ENCODE peak calls at places on chromosomes 4 and X, in seven cellular contexts. I, L, H, S, D, P and M are unnamed samples.

GRCh38 chr4:101458914-101459313 is 111.6 kb upstream of the PPP3CA start:
- DNase-seq in I (no peak), L (no peak), H (no peak), S (no peak), D (no peak), P (peak; percentile 49), M (no peak)

GRCh38 chrX:71181558-71181909 is 36.9 kb downstream of the NLGN3 start:
- DNase-seq in I (peak; percentile 40), L (no peak), H (peak; percentile 22), S (no peak), D (no peak), P (no peak), M (no peak)

GRCh38 chr4:177484613-177485021 is 42.4 kb upstream of the AGA start:
- DNase-seq in I (no peak), L (no peak), H (no peak), S (no peak), D (peak; percentile 40), P (peak; percentile 85), M (no peak)

GRCh38 chrX:69469975-69470374 is 34.2 kb upstream of the NALF2 start:
- DNase-seq in I (no peak), L (no peak), H (no peak), S (no peak), D (no peak), P (no peak), M (no peak)

GRCh38 chrX:75623535-75623934 is 100.7 kb upstream of the ZDHHC15 start:
- DNase-seq in I (no peak), L (peak; percentile 0), H (no peak), S (no peak), D (no peak), P (no peak), M (no peak)

GRCh38 chrX:1223253-1223621 is 10.8 kb upstream of the CRLF2 start:
- DNase-seq in I (no peak), L (no peak), H (no peak), S (no peak), D (no peak), P (no peak), M (no peak)

GRCh38 chr4:86536166-86536565 is 57.9 kb upstream of the PTPN13 start:
- DNase-seq in I (no peak), L (no peak), H (no peak), S (no peak), D (no peak), P (no peak), M (no peak)

GRCh38 chr4:173252024-173252935 is 81.9 kb downstream of the HMGB2 start:
- DNase-seq in I (no peak), L (peak; percentile 95), H (peak; percentile 42), S (peak; percentile 25), D (peak; percentile 100), P (peak; percentile 97), M (no peak)

GRCh38 chr4:40924096-40924792 is 174.5 kb downstream of the NSUN7 start:
- DNase-seq in I (peak; percentile 86), L (peak; percentile 73), H (peak; percentile 38), S (peak; percentile 65), D (peak; percentile 57), P (peak; percentile 64), M (peak; percentile 86)

GRCh38 chr4:163595590-163595989 is 101.1 kb downstream of the TMA16 start:
- DNase-seq in I (no peak), L (no peak), H (no peak), S (no peak), D (no peak), P (no peak), M (no peak)

GRCh38 chrX:1453951-1454785 is 1.5 kb upstream of the ASMTL start:
- DNase-seq in I (peak; percentile 96), L (peak; percentile 85), H (peak; percentile 90), S (no peak), D (peak; percentile 62), P (peak; percentile 85), M (peak; percentile 94)

GRCh38 chr4:53854991-53855885 is 209.2 kb downstream of the CHIC2 start:
- DNase-seq in I (no peak), L (peak; percentile 63), H (no peak), S (no peak), D (no peak), P (peak; percentile 36), M (no peak)

GRCh38 chr4:25234390-25235367 is 846 bp downstream of the PI4K2B start:
- DNase-seq in I (peak; percentile 29), L (peak; percentile 94), H (peak; percentile 52), S (peak; percentile 46), D (peak; percentile 63), P (peak; percentile 86), M (peak; percentile 80)

GRCh38 chr4:8376361-8377102 is 64.0 kb downstream of the ACOX3 start:
- DNase-seq in I (no peak), L (no peak), H (no peak), S (no peak), D (peak; percentile 25), P (no peak), M (peak; percentile 45)

GRCh38 chrX:40719218-40719617 is 16.1 kb downstream of the MED14 start:
- DNase-seq in I (no peak), L (no peak), H (no peak), S (no peak), D (no peak), P (peak; percentile 8), M (no peak)

GRCh38 chr4:7585768-7586167 is 151.0 kb upstream of the PSAPL1 start:
- DNase-seq in I (no peak), L (no peak), H (no peak), S (no peak), D (no peak), P (no peak), M (no peak)

GRCh38 chrX:3435057-3435456 is 88.6 kb upstream of the MXRA5 start:
- DNase-seq in I (no peak), L (no peak), H (no peak), S (no peak), D (no peak), P (no peak), M (no peak)

GRCh38 chrX:33336783-33337182 is 125.4 kb upstream of the DMD start:
- DNase-seq in I (no peak), L (peak; percentile 58), H (no peak), S (peak; percentile 37), D (peak; percentile 11), P (peak; percentile 27), M (no peak)

GRCh38 chrX:153184787-153185186 is 5.7 kb downstream of the MAGEA1 start:
- DNase-seq in I (no peak), L (no peak), H (no peak), S (no peak), D (no peak), P (no peak), M (no peak)

GRCh38 chr4:16196482-16197393 is 29.5 kb downstream of the TAPT1 start:
- DNase-seq in I (no peak), L (peak; percentile 29), H (no peak), S (peak; percentile 39), D (peak; percentile 63), P (peak; percentile 78), M (no peak)

GRCh38 chr4:30720021-30720655 is at the start of gene PCDH7:
- DNase-seq in I (no peak), L (no peak), H (peak; percentile 46), S (peak; percentile 36), D (peak; percentile 28), P (peak; percentile 49), M (no peak)

GRCh38 chr4:141391293-141391692 is 170.6 kb downstream of the ZNF330 start:
- DNase-seq in I (no peak), L (no peak), H (no peak), S (no peak), D (no peak), P (no peak), M (no peak)

GRCh38 chrX:43860646-43861370 is 21.4 kb downstream of the MAOB start:
- DNase-seq in I (no peak), L (no peak), H (no peak), S (peak; percentile 61), D (peak; percentile 70), P (peak; percentile 73), M (no peak)

GRCh38 chr4:141124224-141124623 is 9.0 kb downstream of the RNF150 start:
- DNase-seq in I (no peak), L (no peak), H (no peak), S (no peak), D (no peak), P (no peak), M (no peak)

GRCh38 chrX:120334137-120334536 is 22.9 kb upstream of the TMEM255A start:
- DNase-seq in I (no peak), L (peak; percentile 14), H (no peak), S (no peak), D (no peak), P (no peak), M (no peak)

GRCh38 chr4:4858527-4858926 is 938 bp upstream of the MSX1 start:
- DNase-seq in I (no peak), L (no peak), H (no peak), S (no peak), D (no peak), P (no peak), M (peak; percentile 8)

GRCh38 chr4:107736924-107737448 is 17.0 kb upstream of the PAPSS1 start:
- DNase-seq in I (peak; percentile 33), L (peak; percentile 68), H (peak; percentile 34), S (no peak), D (no peak), P (peak; percentile 76), M (no peak)

GRCh38 chr4:58061967-58062366 is 951.8 kb upstream of the IGFBP7 start:
- DNase-seq in I (no peak), L (peak; percentile 3), H (no peak), S (no peak), D (no peak), P (no peak), M (no peak)

GRCh38 chrX:152070186-152070585 is 68.2 kb downstream of the MAGEA10 start:
- DNase-seq in I (no peak), L (no peak), H (no peak), S (no peak), D (no peak), P (no peak), M (no peak)

GRCh38 chr4:40656221-40656863 is 26.7 kb upstream of the RBM47 start:
- DNase-seq in I (no peak), L (peak; percentile 70), H (no peak), S (no peak), D (no peak), P (no peak), M (no peak)

GRCh38 chr4:148565801-148566200 is 123.6 kb upstream of the NR3C2 start:
- DNase-seq in I (no peak), L (no peak), H (no peak), S (no peak), D (no peak), P (no peak), M (no peak)

GRCh38 chrX:127459784-127460183 is 592.4 kb downstream of the ACTRT1 start:
- DNase-seq in I (no peak), L (no peak), H (no peak), S (no peak), D (no peak), P (no peak), M (no peak)

GRCh38 chrX:132294776-132295495 is 75.7 kb upstream of the RAP2C start:
- DNase-seq in I (no peak), L (no peak), H (no peak), S (no peak), D (no peak), P (no peak), M (no peak)

GRCh38 chrX:51804741-51805140 is 61.5 kb downstream of the GSPT2 start:
- DNase-seq in I (no peak), L (peak; percentile 6), H (no peak), S (no peak), D (no peak), P (no peak), M (no peak)

GRCh38 chr4:53529025-53529424 is 62.3 kb downstream of the LNX1 start:
- DNase-seq in I (no peak), L (no peak), H (no peak), S (no peak), D (no peak), P (no peak), M (no peak)

GRCh38 chrX:46279214-46279924 is 265.9 kb downstream of the ZNF674 start:
- DNase-seq in I (no peak), L (no peak), H (no peak), S (no peak), D (no peak), P (peak; percentile 13), M (no peak)

GRCh38 chrX:11899091-11899490 is 141.1 kb downstream of the MSL3 start:
- DNase-seq in I (no peak), L (no peak), H (no peak), S (no peak), D (peak; percentile 22), P (peak; percentile 60), M (no peak)

GRCh38 chr4:140755811-140756291 is 334 bp downstream of the TBC1D9 start:
- DNase-seq in I (peak; percentile 5), L (no peak), H (peak; percentile 54), S (peak; percentile 51), D (no peak), P (peak; percentile 67), M (peak; percentile 82)